ENCODE peak calls at places on chromosomes 16 and 17, in seven cellular contexts. M is breast epithelium, Z is fibroblast of pulmonary artery, V is left lung, N is A549, J is BJ, Y is heart left ventricle. Q is an unnamed sample.
A peak's percentile ranks its signal among the peaks of the same experiment; 100 is the strongest.

GRCh38 chr17:43908111-43908721 is 880 bp upstream of the MPP2 start:
- DNase-seq in J (peak; percentile 23), Y (peak; percentile 76), M (peak; percentile 57), Z (peak; percentile 70), N (peak; percentile 56), V (no peak), Q (peak; percentile 34)

GRCh38 chr16:89037261-89038152 is 56.1 kb upstream of the ACSF3 start:
- DNase-seq in M (no peak), J (no peak), Y (peak; percentile 28), N (peak; percentile 38), V (peak; percentile 75), Z (peak; percentile 44), Q (no peak)

GRCh38 chr16:67965668-67966548 is 2.5 kb downstream of the SLC12A4 start:
- DNase-seq in J (no peak), Z (no peak), V (no peak), M (peak; percentile 58), Y (no peak), N (no peak), Q (no peak)

GRCh38 chr17:17669081-17669850 is 12.0 kb upstream of the RAI1 start:
- DNase-seq in J (no peak), N (no peak), V (peak; percentile 43), M (no peak), Z (no peak), Y (no peak), Q (no peak)

GRCh38 chr16:2160915-2161551 is 5.5 kb downstream of the TRAF7 start:
- DNase-seq in N (no peak), M (no peak), V (no peak), Y (peak; percentile 73), J (no peak), Z (peak; percentile 39), Q (no peak)

GRCh38 chr16:52487849-52488457 is 59.0 kb downstream of the TOX3 start:
- DNase-seq in M (no peak), Z (no peak), V (no peak), J (no peak), N (no peak), Y (no peak), Q (no peak)

GRCh38 chr17:78738245-78738644 is 43.8 kb downstream of the CYTH1 start:
- DNase-seq in N (no peak), V (no peak), Y (no peak), Z (no peak), M (no peak), J (no peak), Q (no peak)

GRCh38 chr17:601462-602303 is 113.0 kb downstream of the VPS53 start:
- DNase-seq in M (no peak), Y (no peak), V (no peak), Z (peak; percentile 79), N (no peak), J (no peak), Q (no peak)

GRCh38 chr16:72282338-72282737 is 110.4 kb upstream of the PMFBP1 start:
- DNase-seq in N (no peak), Z (no peak), V (no peak), Y (no peak), M (no peak), J (no peak), Q (no peak)

GRCh38 chr16:55264949-55265348 is 59.1 kb upstream of the IRX6 start:
- DNase-seq in M (no peak), Z (no peak), V (no peak), J (no peak), Y (no peak), N (no peak), Q (peak; percentile 77)

GRCh38 chr17:1153795-1154546 is 25.8 kb downstream of the ABR start:
- DNase-seq in N (peak; percentile 55), Z (peak; percentile 84), J (no peak), V (no peak), M (no peak), Y (peak; percentile 71), Q (peak; percentile 42)

GRCh38 chr17:8121531-8122390 is 2.1 kb downstream of the HES7 start:
- DNase-seq in J (no peak), M (no peak), Y (peak; percentile 71), N (peak; percentile 92), Z (peak; percentile 44), V (peak; percentile 85), Q (no peak)

GRCh38 chr17:29111816-29112499 is 68.2 kb downstream of the MYO18A start:
- DNase-seq in N (peak; percentile 65), J (no peak), V (peak; percentile 92), M (peak; percentile 48), Z (peak; percentile 73), Y (peak; percentile 78), Q (no peak)

GRCh38 chr16:12901204-12901596 is 198 bp upstream of the SHISA9 start:
- DNase-seq in M (no peak), V (no peak), J (no peak), N (no peak), Z (no peak), Y (no peak), Q (no peak)

GRCh38 chr16:79647586-79647985 is 47.0 kb upstream of the MAF start:
- DNase-seq in V (no peak), Z (no peak), J (no peak), M (no peak), N (no peak), Y (no peak), Q (no peak)

GRCh38 chr17:78416311-78416711 is 37.9 kb downstream of the PGS1 start:
- DNase-seq in Y (no peak), N (no peak), J (no peak), Z (no peak), V (peak; percentile 68), M (no peak), Q (no peak)

GRCh38 chr16:28491080-28491969 is 549 bp downstream of the CLN3 start:
- DNase-seq in N (no peak), Y (peak; percentile 56), J (no peak), Z (peak; percentile 5), V (peak; percentile 81), M (peak; percentile 40), Q (no peak)

GRCh38 chr17:81097134-81097942 is 62.4 kb downstream of the BAIAP2 start:
- DNase-seq in V (peak; percentile 90), J (peak; percentile 13), Z (peak; percentile 83), N (peak; percentile 82), Y (peak; percentile 86), M (peak; percentile 57), Q (peak; percentile 29)

GRCh38 chr16:19137621-19138128 is 23.9 kb downstream of the ITPRIPL2 start:
- DNase-seq in Z (no peak), V (no peak), M (no peak), N (no peak), J (no peak), Y (no peak), Q (no peak)

GRCh38 chr17:38415250-38416194 is 12.7 kb upstream of the ARHGAP23 start:
- DNase-seq in Z (peak; percentile 54), Y (no peak), M (no peak), N (peak; percentile 64), J (no peak), V (peak; percentile 78), Q (no peak)

GRCh38 chr17:14107889-14108288 is 38.6 kb downstream of the COX10 start:
- DNase-seq in N (no peak), Z (no peak), Y (no peak), J (no peak), M (no peak), V (no peak), Q (no peak)

GRCh38 chr16:12802048-12802447 is 1.6 kb downstream of the CPPED1 start:
- DNase-seq in Z (no peak), M (no peak), Y (no peak), J (no peak), V (no peak), N (no peak), Q (no peak)

GRCh38 chr16:47150067-47150466 is 6.3 kb upstream of the NETO2 start:
- DNase-seq in M (no peak), Z (no peak), N (no peak), V (no peak), J (no peak), Y (no peak), Q (no peak)

GRCh38 chr16:49748322-49748721 is 107.6 kb downstream of the ZNF423 start:
- DNase-seq in V (no peak), M (peak; percentile 40), N (no peak), Z (peak; percentile 56), J (no peak), Y (peak; percentile 39), Q (no peak)

GRCh38 chr16:67447508-67448076 is 16.7 kb downstream of the HSD11B2 start:
- DNase-seq in N (peak; percentile 64), M (no peak), Z (peak; percentile 75), Y (peak; percentile 65), V (no peak), J (no peak), Q (no peak)

DNA sequence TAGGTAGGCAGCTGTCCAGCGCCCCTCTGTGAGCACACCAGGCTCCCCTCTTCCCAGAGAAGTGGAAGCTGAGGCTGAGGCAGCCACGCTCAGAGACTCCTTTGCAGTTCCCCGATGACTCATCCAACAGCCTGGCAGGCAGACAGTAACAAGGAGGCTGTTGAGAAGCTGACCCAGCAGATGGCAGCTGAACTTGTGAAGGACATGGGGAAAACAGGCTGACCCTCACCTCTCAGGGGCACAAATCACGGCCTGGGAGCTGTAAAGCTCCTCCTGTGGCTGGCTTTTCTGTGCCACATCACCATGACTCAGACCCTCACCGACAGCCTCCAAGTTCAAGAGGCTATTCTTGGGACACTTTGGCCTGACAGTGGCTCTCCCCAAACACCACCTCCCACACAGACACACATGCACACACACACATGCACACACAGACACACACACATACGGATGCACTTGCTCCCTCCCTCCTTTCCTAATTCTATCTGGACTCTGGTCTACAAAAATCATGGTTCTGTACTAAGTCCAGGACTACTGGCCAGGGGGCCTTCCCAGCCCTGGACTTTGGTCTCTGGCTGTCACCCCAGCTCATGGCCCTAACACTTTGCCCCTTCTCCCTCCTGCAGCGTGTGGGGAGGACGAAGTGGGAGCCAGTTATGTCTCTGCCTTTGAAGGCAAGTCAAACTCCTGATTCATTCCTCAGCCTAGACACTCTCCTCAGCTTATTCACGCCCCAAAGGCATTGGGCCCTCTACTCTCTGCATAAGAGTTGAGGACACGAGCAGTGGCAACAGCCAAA is 23.2 kb downstream of the MAP3K14 start:
- DNase-seq in V (peak; percentile 85), Y (peak; percentile 91), N (peak; percentile 97), M (peak; percentile 78), J (no peak), Z (peak; percentile 87), Q (peak; percentile 75)
- TF ChIP-seq CTCF in V (no peak), Y (no peak), N (peak; percentile 34), M (no peak), J (peak; percentile 26), Z (peak; percentile 17), Q (peak; percentile 34)

DNA sequence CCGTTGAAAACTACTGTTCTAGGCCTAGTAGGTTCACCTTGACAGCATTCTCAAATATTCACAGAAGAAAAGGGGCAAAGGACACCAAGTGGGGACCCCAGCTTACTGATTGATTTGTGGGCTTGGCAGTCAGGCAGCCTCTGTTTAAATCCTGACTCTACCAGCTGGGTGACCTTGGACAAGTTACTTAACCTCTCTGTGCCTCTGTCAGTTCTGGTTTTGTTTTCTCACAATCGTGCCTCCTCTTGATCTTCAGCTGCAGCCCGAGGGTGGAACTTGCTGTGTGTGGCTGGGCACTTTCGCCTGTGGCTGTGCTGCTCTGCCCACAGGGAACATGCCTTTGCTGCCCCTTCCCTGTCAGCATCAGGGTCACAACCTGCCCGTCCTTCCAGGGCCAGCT is 17.8 kb downstream of the RAP1GAP2 start:
- DNase-seq in Z (no peak), N (no peak), V (no peak), Y (no peak), M (no peak), J (no peak), Q (no peak)
- H3K4me3 ChIP-seq in Z (no peak overlapping the region), N (no peak overlapping the region), V (no peak overlapping the region), Y (no peak overlapping the region), M (no peak overlapping the region), J (no peak overlapping the region), Q (no peak overlapping the region)

GRCh38 chr16:30829130-30830071 is 42.4 kb upstream of the ZNF629 start:
- DNase-seq in M (no peak), V (no peak), Z (no peak), J (no peak), Y (no peak), N (peak; percentile 35), Q (no peak)
- TF ChIP-seq CTCF in M (no peak), V (no peak), Z (no peak), J (no peak), Y (no peak), N (no peak), Q (no peak)

GRCh38 chr16:25013049-25013448 is 2.1 kb downstream of the ARHGAP17 start:
- DNase-seq in N (no peak), Y (no peak), Z (no peak), V (no peak), M (no peak), J (no peak), Q (no peak)
- H3K4me3 ChIP-seq in N (peak overlapping the region; percentile 15), Y (peak overlapping the region; percentile 71), Z (no peak overlapping the region), V (no peak overlapping the region), M (no peak overlapping the region), J (peak overlapping the region; percentile 15), Q (peak overlapping the region; percentile 84)